ENCODE peak calls at places on chromosomes 3 and 15, in eight cellular contexts. T is HEK293T; A is aorta; I is HS-5; H is stimulated activated CD4-positive, alpha-beta T cell treated with anti-CD3 and anti-CD28 coated beads, Interleukin-2, amount 100 ng/mL, for 24 hours; W is pulmonary artery endothelial cell; U is activated gamma-delta T cell treated with anti-CD3 and anti-CD28 coated beads, Interleukin-2, amount 50 U/mL, for 16 hours; J is stimulated activated naive CD8-positive, alpha-beta T cell treated with anti-CD3 and anti-CD28 coated beads, Interleukin-15, amount 100 ng/mL, for 72 hours. Z is an unnamed sample.

GRCh38 chr3:16441306-16441898 is 72.1 kb downstream of the RFTN1 start:
- DNase-seq in U (no peak), H (no peak), T (no peak), J (no peak), I (no peak), A (no peak), W (no peak), Z (no peak)

GRCh38 chr15:48579945-48580671 is 65.4 kb downstream of the FBN1 start:
- DNase-seq in I (no peak), W (no peak), T (no peak), A (no peak), U (no peak), J (no peak), H (no peak), Z (no peak)

GRCh38 chr3:14765576-14766427 is 53.0 kb upstream of the FGD5 start:
- DNase-seq in T (no peak), A (no peak), W (no peak), H (no peak), I (no peak), J (no peak), U (no peak), Z (no peak)

GRCh38 chr3:174125267-174125844 is 727.8 kb downstream of the NLGN1 start:
- DNase-seq in H (no peak), J (no peak), W (peak; percentile 10), U (no peak), T (peak; percentile 56), I (no peak), A (no peak), Z (no peak)

GRCh38 chr3:29940759-29941319 is 660.0 kb downstream of the RBMS3 start:
- DNase-seq in H (no peak), I (no peak), T (peak; percentile 9), U (no peak), A (no peak), W (no peak), J (no peak), Z (no peak)

GRCh38 chr3:42264399-42265058 is 1.5 kb downstream of the CCK start:
- DNase-seq in A (no peak), T (no peak), H (no peak), J (peak; percentile 34), W (no peak), U (no peak), I (no peak), Z (no peak)

GRCh38 chr3:195698325-195699147 is 22.2 kb upstream of the MUC20 start:
- DNase-seq in J (no peak), H (no peak), W (no peak), I (no peak), A (peak; percentile 24), T (no peak), U (no peak), Z (no peak)

GRCh38 chr3:171159024-171159821 is 132.7 kb upstream of the SLC2A2 start:
- DNase-seq in J (no peak), T (no peak), A (no peak), W (no peak), H (no peak), U (no peak), I (no peak), Z (no peak)

GRCh38 chr3:32257641-32258438 is 19.4 kb downstream of the CMTM8 start:
- DNase-seq in W (no peak), A (no peak), U (no peak), J (no peak), H (no peak), I (no peak), T (no peak), Z (no peak)

GRCh38 chr3:138863776-138864113 is 29.0 kb upstream of the PIK3CB start:
- DNase-seq in W (no peak), U (no peak), A (no peak), J (no peak), H (no peak), I (no peak), T (no peak), Z (no peak)

GRCh38 chr3:9947025-9947995 is 4.9 kb downstream of the PRRT3 start:
- DNase-seq in H (no peak), T (no peak), I (peak; percentile 54), A (peak; percentile 91), W (peak; percentile 43), U (no peak), J (no peak), Z (no peak)

GRCh38 chr15:55496716-55497115 is 11.3 kb downstream of the DNAAF4 start:
- DNase-seq in W (no peak), U (no peak), H (no peak), J (no peak), T (no peak), I (no peak), A (no peak), Z (no peak)

GRCh38 chr3:61181874-61182273 is 69.4 kb downstream of the FHIT start:
- DNase-seq in J (peak; percentile 32), I (peak; percentile 65), W (no peak), T (peak; percentile 32), H (no peak), A (no peak), U (no peak), Z (no peak)

GRCh38 chr15:65926459-65926858 is 57.2 kb downstream of the RAB11A start:
- DNase-seq in W (no peak), J (no peak), H (no peak), A (no peak), I (no peak), U (no peak), T (no peak), Z (no peak)

GRCh38 chr3:189490749-189491148 is 140.4 kb upstream of the TP63 start:
- DNase-seq in I (no peak), W (no peak), J (no peak), H (no peak), T (no peak), A (no peak), U (no peak), Z (no peak)

GRCh38 chr3:194632983-194633348 is 253 bp downstream of the TMEM44 start:
- DNase-seq in J (peak; percentile 37), A (no peak), H (peak; percentile 23), U (no peak), I (no peak), W (no peak), T (no peak), Z (no peak)

GRCh38 chr3:127008236-127008635 is 25.3 kb downstream of the PLXNA1 start:
- DNase-seq in T (no peak), W (no peak), H (no peak), I (no peak), A (no peak), J (no peak), U (no peak), Z (no peak)

GRCh38 chr3:52831500-52832301 is 1.2 kb upstream of the ITIH4 start:
- DNase-seq in T (peak; percentile 43), H (no peak), J (no peak), I (peak; percentile 36), W (peak; percentile 17), U (no peak), A (peak; percentile 91), Z (no peak)

GRCh38 chr15:31098953-31099740 is 2.4 kb downstream of the TRPM1 start:
- DNase-seq in J (no peak), U (no peak), T (no peak), H (no peak), A (no peak), I (no peak), W (no peak), Z (no peak)

GRCh38 chr3:119184808-119185690 is 11.7 kb downstream of the UPK1B start:
- DNase-seq in I (peak; percentile 78), A (no peak), W (no peak), U (no peak), T (no peak), J (no peak), H (no peak), Z (peak; percentile 82)

GRCh38 chr3:186165331-186165730 is 56.4 kb upstream of the ETV5 start:
- DNase-seq in U (no peak), A (no peak), H (no peak), T (no peak), J (no peak), W (no peak), I (no peak), Z (no peak)

GRCh38 chr3:152157337-152157736 is 111.4 kb upstream of the MBNL1 start:
- DNase-seq in T (no peak), A (no peak), I (no peak), U (no peak), J (no peak), H (no peak), W (no peak), Z (no peak)

GRCh38 chr15:58313810-58314592 is 117.8 kb upstream of the LIPC start:
- DNase-seq in I (no peak), H (no peak), U (no peak), J (no peak), T (no peak), A (peak; percentile 64), W (no peak), Z (no peak)

GRCh38 chr3:43866529-43867353 is 176.0 kb downstream of the ABHD5 start:
- DNase-seq in I (peak; percentile 97), J (no peak), T (no peak), H (no peak), U (no peak), A (peak; percentile 21), W (no peak), Z (peak; percentile 97)

GRCh38 chr3:150775001-150775599 is 12.1 kb upstream of the SIAH2 start:
- DNase-seq in J (no peak), T (no peak), A (no peak), W (no peak), I (no peak), H (no peak), U (no peak), Z (peak; percentile 63)

GRCh38 chr3:150362515-150363302 is 45.4 kb upstream of the TSC22D2 start:
- DNase-seq in I (no peak), T (no peak), U (no peak), A (no peak), J (no peak), H (no peak), W (no peak), Z (no peak)

GRCh38 chr3:22122567-22122966 is 371.6 kb upstream of the ZNF385D start:
- DNase-seq in W (no peak), T (no peak), H (no peak), I (no peak), J (no peak), A (no peak), U (no peak), Z (no peak)

GRCh38 chr3:195904364-195904763 is 4.0 kb downstream of the TNK2 start:
- DNase-seq in J (no peak), H (no peak), T (no peak), U (no peak), A (no peak), I (no peak), W (no peak), Z (no peak)

GRCh38 chr15:85412956-85413854 is 32.8 kb downstream of the AKAP13 start:
- DNase-seq in I (peak; percentile 74), J (peak; percentile 82), W (peak; percentile 91), H (peak; percentile 76), U (peak; percentile 62), T (peak; percentile 56), A (no peak), Z (peak; percentile 40)

GRCh38 chr3:149375164-149375823 is 2.2 kb downstream of the TM4SF1 start:
- DNase-seq in U (no peak), I (no peak), W (no peak), H (no peak), J (no peak), T (no peak), A (no peak), Z (no peak)

GRCh38 chr3:56260262-56260661 is 208.0 kb downstream of the ERC2 start:
- DNase-seq in W (no peak), T (no peak), I (no peak), J (no peak), A (no peak), U (no peak), H (no peak), Z (no peak)

GRCh38 chr15:49863431-49864205 is 242.8 kb downstream of the DTWD1 start:
- DNase-seq in T (no peak), J (no peak), A (no peak), W (no peak), U (no peak), I (no peak), H (no peak), Z (peak; percentile 94)

GRCh38 chr3:115713247-115713646 is 89.9 kb downstream of the GAP43 start:
- DNase-seq in W (no peak), I (no peak), A (no peak), H (no peak), U (no peak), T (no peak), J (no peak), Z (no peak)

GRCh38 chr15:81418891-81419290 is 44.9 kb upstream of the TMC3 start:
- DNase-seq in J (no peak), W (no peak), I (no peak), H (no peak), U (no peak), T (no peak), A (no peak), Z (no peak)

Z was measured in AG04449.